ENCODE peak calls at places on chromosomes 7 and 10, in six cellular contexts. E, W, V, P, T and D are unnamed samples.

GRCh38 chr10:21169271-21169670 is 272.2 kb upstream of the NEBL start:
- DNase-seq in E (no peak), W (no peak), V (no peak), P (no peak), T (no peak), D (no peak)

GRCh38 chr7:46352335-46352954 is 431.4 kb upstream of the IGFBP3 start:
- DNase-seq in E (peak), W (no peak), V (peak), P (peak), T (no peak), D (no peak)

GRCh38 chr10:129586897-129587443 is 119.9 kb downstream of the MGMT start:
- DNase-seq in E (no peak), W (no peak), V (no peak), P (no peak), T (no peak), D (no peak)

GRCh38 chr7:4245135-4245865 is 436.8 kb upstream of the FOXK1 start:
- DNase-seq in E (no peak), W (no peak), V (no peak), P (no peak), T (peak), D (no peak)

GRCh38 chr10:95233377-95234034 is 39.5 kb downstream of the ACSM6 start:
- DNase-seq in E (no peak), W (no peak), V (no peak), P (no peak), T (no peak), D (no peak)

GRCh38 chr7:50347693-50348092 is 43.2 kb downstream of the IKZF1 start:
- DNase-seq in E (no peak), W (no peak), V (no peak), P (no peak), T (no peak), D (no peak)

GRCh38 chr7:36048902-36049240 is 104.2 kb upstream of the EEPD1 start:
- DNase-seq in E (no peak), W (no peak), V (no peak), P (no peak), T (no peak), D (no peak)

GRCh38 chr10:3452683-3453388 is 280.3 kb upstream of the PITRM1 start:
- DNase-seq in E (no peak), W (no peak), V (no peak), P (peak), T (no peak), D (no peak)

GRCh38 chr10:115141254-115141653 is 48.1 kb downstream of the ATRNL1 start:
- DNase-seq in E (no peak), W (no peak), V (peak), P (no peak), T (no peak), D (no peak)

GRCh38 chr10:3400368-3400767 is 227.8 kb upstream of the PITRM1 start:
- DNase-seq in E (no peak), W (no peak), V (no peak), P (no peak), T (no peak), D (no peak)

GRCh38 chr10:123804716-123805115 is 86.9 kb downstream of the CPXM2 start:
- DNase-seq in E (peak), W (no peak), V (no peak), P (no peak), T (no peak), D (no peak)

GRCh38 chr7:50330254-50330653 is 25.7 kb downstream of the IKZF1 start:
- DNase-seq in E (no peak), W (no peak), V (no peak), P (no peak), T (no peak), D (no peak)

GRCh38 chr7:44921607-44922350 is 36.4 kb upstream of the PURB start:
- DNase-seq in E (peak), W (peak), V (peak), P (peak), T (peak), D (peak)

GRCh38 chr7:98836811-98837631 is 32.8 kb downstream of the TMEM130 start:
- DNase-seq in E (no peak), W (no peak), V (peak), P (no peak), T (no peak), D (no peak)

GRCh38 chr7:22549667-22550513 is 49.9 kb upstream of the STEAP1B start:
- DNase-seq in E (no peak), W (no peak), V (no peak), P (no peak), T (peak), D (no peak)

GRCh38 chr7:94510582-94511456 is 1.2 kb downstream of the CASD1 start:
- DNase-seq in E (no peak), W (peak), V (peak), P (no peak), T (peak), D (no peak)